ENCODE peak calls at places on chromosomes 6 and 20, in four cellular contexts. H is Panc1, Y is T-cell, W is activated T-cell treated with anti-CD3 and anti-CD28 coated beads for 1 hour. G is an unnamed sample.

GRCh38 chr6:43644940-43645612 is at the start of gene RSPH9:
- DNase-seq in H (no peak), Y (peak), W (peak), G (no peak)

GRCh38 chr20:63471719-63472158 is 716 bp downstream of the KCNQ2 start:
- DNase-seq in H (no peak), Y (no peak), W (no peak), G (no peak)

GRCh38 chr6:52981215-52981910 is 13.7 kb downstream of the GSTA4 start:
- DNase-seq in H (no peak), Y (no peak), W (no peak), G (no peak)

GRCh38 chr6:153485072-153485471 is 354.0 kb upstream of the RGS17 start:
- DNase-seq in H (no peak), Y (no peak), W (no peak), G (no peak)

GRCh38 chr6:108732101-108732870 is 115.9 kb upstream of the ARMC2 start:
- DNase-seq in H (peak), Y (no peak), W (no peak), G (no peak)

GRCh38 chr6:2739335-2739734 is 11.4 kb downstream of the MYLK4 start:
- DNase-seq in H (no peak), Y (no peak), W (no peak), G (no peak)

GRCh38 chr20:62675156-62675871 is 33.0 kb downstream of the SLCO4A1 start:
- DNase-seq in H (no peak), Y (no peak), W (no peak), G (no peak)

GRCh38 chr6:46642928-46643751 is 9.5 kb downstream of the CYP39A1 start:
- DNase-seq in H (no peak), Y (no peak), W (no peak), G (no peak)

GRCh38 chr6:32816746-32817204 is at the start of gene HLA-DOB:
- DNase-seq in H (no peak), Y (no peak), W (no peak), G (no peak)

GRCh38 chr20:13007596-13007995 is 1.2 kb upstream of the SPTLC3 start:
- DNase-seq in H (no peak), Y (no peak), W (no peak), G (no peak)

GRCh38 chr6:44044154-44044539 is 83.1 kb downstream of the MRPL14 start:
- DNase-seq in H (no peak), Y (no peak), W (no peak), G (no peak)

GRCh38 chr6:167825059-167825758 is 1.5 kb upstream of the AFDN start:
- DNase-seq in H (no peak), Y (no peak), W (no peak), G (no peak)